ENCODE peak calls at places on chromosomes 11 and 22, in five cellular contexts. E, Q, Y, I and S are unnamed samples.

GRCh38 chr11:72091292-72091691 is 10.6 kb downstream of the LRRC51 start:
- DNase-seq in E (peak; percentile 41), Q (peak; percentile 80), Y (peak; percentile 94), I (peak; percentile 72), S (peak; percentile 81)

GRCh38 chr11:45852018-45852711 is 4.9 kb downstream of the CRY2 start:
- DNase-seq in E (no peak), Q (peak; percentile 53), Y (peak; percentile 66), I (no peak), S (no peak)

GRCh38 chr11:127528297-127528696 is 527.7 kb upstream of the KIRREL3 start:
- DNase-seq in E (no peak), Q (no peak), Y (no peak), I (no peak), S (no peak)

GRCh38 chr11:67230406-67230805 is 35.9 kb upstream of the GRK2 start:
- DNase-seq in E (no peak), Q (no peak), Y (no peak), I (no peak), S (no peak)

GRCh38 chr11:69092263-69092662 is 43.5 kb downstream of the TPCN2 start:
- DNase-seq in E (no peak), Q (no peak), Y (no peak), I (no peak), S (no peak)

GRCh38 chr11:75427181-75427580 is 5.8 kb downstream of the KLHL35 start:
- DNase-seq in E (no peak), Q (no peak), Y (no peak), I (no peak), S (no peak)

GRCh38 chr22:28829358-28830181 is 29.2 kb upstream of the XBP1 start:
- DNase-seq in E (peak; percentile 54), Q (peak; percentile 74), Y (peak; percentile 91), I (peak; percentile 86), S (peak; percentile 80)

GRCh38 chr11:64237484-64237951 is 3.1 kb downstream of the VEGFB start:
- DNase-seq in E (no peak), Q (no peak), Y (no peak), I (no peak), S (no peak)

GRCh38 chr22:23038334-23038642 is 32.0 kb upstream of the GNAZ start:
- DNase-seq in E (no peak), Q (no peak), Y (no peak), I (no peak), S (no peak)

GRCh38 chr11:34585870-34586654 is 34.8 kb upstream of the EHF start:
- DNase-seq in E (peak; percentile 51), Q (no peak), Y (peak; percentile 77), I (no peak), S (peak; percentile 86)

GRCh38 chr11:21771097-21771496 is 421.8 kb upstream of the ANO5 start:
- DNase-seq in E (no peak), Q (no peak), Y (no peak), I (no peak), S (peak; percentile 17)

GRCh38 chr11:1755344-1756023 is 5.1 kb upstream of the IFITM10 start:
- DNase-seq in E (no peak), Q (peak; percentile 66), Y (no peak), I (peak; percentile 55), S (no peak)

GRCh38 chr22:23210428-23211170 is 30.3 kb downstream of the BCR start:
- DNase-seq in E (no peak), Q (no peak), Y (no peak), I (no peak), S (no peak)

GRCh38 chr11:36345535-36346141 is 49.5 kb downstream of the PRR5L start:
- DNase-seq in E (no peak), Q (no peak), Y (no peak), I (no peak), S (no peak)

GRCh38 chr11:114040706-114041211 is 18.8 kb upstream of the ZBTB16 start:
- DNase-seq in E (peak; percentile 3), Q (no peak), Y (no peak), I (no peak), S (peak; percentile 27)

GRCh38 chr11:107962181-107962580 is 33.9 kb downstream of the RAB39A start:
- DNase-seq in E (peak; percentile 26), Q (no peak), Y (no peak), I (no peak), S (no peak)

GRCh38 chr11:93541154-93541553 is 2.0 kb downstream of the SMCO4 start:
- DNase-seq in E (no peak), Q (no peak), Y (no peak), I (no peak), S (no peak)

GRCh38 chr11:45041556-45041955 is 90.9 kb upstream of the TP53I11 start:
- DNase-seq in E (no peak), Q (no peak), Y (no peak), I (no peak), S (peak; percentile 33)

GRCh38 chr11:12085371-12086251 is 24.8 kb upstream of the MICAL2 start:
- DNase-seq in E (peak; percentile 64), Q (no peak), Y (no peak), I (no peak), S (no peak)

GRCh38 chr11:86069408-86070086 is 663 bp upstream of the PICALM start:
- DNase-seq in E (peak; percentile 99), Q (peak; percentile 76), Y (peak; percentile 79), I (no peak), S (peak; percentile 75)

GRCh38 chr11:36214976-36215687 is 74.1 kb downstream of the COMMD9 start:
- DNase-seq in E (no peak), Q (no peak), Y (no peak), I (peak; percentile 18), S (no peak)

GRCh38 chr11:19876750-19877149 is 164.1 kb downstream of the NAV2 start:
- DNase-seq in E (no peak), Q (no peak), Y (no peak), I (no peak), S (no peak)

GRCh38 chr22:46444390-46444854 is 93.0 kb downstream of the CELSR1 start:
- DNase-seq in E (no peak), Q (no peak), Y (peak; percentile 43), I (no peak), S (no peak)

GRCh38 chr22:46447906-46448669 is 89.3 kb downstream of the CELSR1 start:
- DNase-seq in E (no peak), Q (no peak), Y (no peak), I (no peak), S (no peak)

GRCh38 chr22:46443850-46444389 is 93.5 kb downstream of the CELSR1 start:
- DNase-seq in E (no peak), Q (no peak), Y (peak; percentile 33), I (no peak), S (no peak)

GRCh38 chr22:46446799-46447198 is 90.6 kb downstream of the CELSR1 start:
- DNase-seq in E (no peak), Q (no peak), Y (no peak), I (no peak), S (peak; percentile 38)

GRCh38 chr22:46445771-46446485 is 91.5 kb downstream of the CELSR1 start:
- DNase-seq in E (no peak), Q (no peak), Y (no peak), I (no peak), S (no peak)
- TF ChIP-seq CTCF in E (no peak), Q (no peak), Y (no peak), I (no peak), S (no peak)

GRCh38 chr11:17611503-17612220 is 64.6 kb downstream of the OTOG start:
- DNase-seq in E (no peak), Q (no peak), Y (no peak), I (no peak), S (no peak)
- H3K4me3 ChIP-seq in E (no peak overlapping the region), Q (no peak overlapping the region), Y (no peak overlapping the region), I (no peak overlapping the region), S (no peak overlapping the region)

GRCh38 chr11:60919320-60919719 is 4.9 kb upstream of the TMEM132A start:
- DNase-seq in E (no peak), Q (no peak), Y (no peak), I (no peak), S (no peak)

GRCh38 chr11:60919956-60920355 is 4.3 kb upstream of the TMEM132A start:
- DNase-seq in E (peak; percentile 19), Q (no peak), Y (peak; percentile 11), I (no peak), S (no peak)

GRCh38 chr11:60917267-60917666 is 3.3 kb downstream of the TMEM109 start:
- DNase-seq in E (no peak), Q (no peak), Y (no peak), I (no peak), S (no peak)

GRCh38 chr11:60918251-60918940 is 4.4 kb downstream of the TMEM109 start:
- DNase-seq in E (no peak), Q (no peak), Y (no peak), I (no peak), S (no peak)

DNA sequence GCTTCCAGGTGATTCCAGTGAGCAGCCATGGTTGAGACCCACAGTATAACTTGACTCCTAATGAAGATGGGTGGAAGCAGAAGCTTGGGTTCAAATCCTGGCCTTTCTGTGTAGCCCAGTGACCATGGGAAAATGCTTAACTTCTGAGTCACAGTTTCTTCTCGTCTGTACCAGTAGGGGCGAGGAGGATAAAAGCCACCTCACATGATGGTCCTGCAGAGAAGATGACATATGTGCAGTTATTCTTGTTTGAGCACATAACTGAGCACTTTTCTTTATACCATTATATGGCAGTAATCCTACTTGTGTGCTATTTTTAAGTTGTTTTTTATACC is 5.0 kb downstream of the TMEM109 start:
- DNase-seq in E (peak; percentile 45), Q (no peak), Y (no peak), I (no peak), S (peak; percentile 27)
- TF ChIP-seq CTCF in E (no peak), Q (no peak), Y (no peak), I (no peak), S (no peak)

GRCh38 chr22:38110008-38110862 is at the start of gene BAIAP2L2:
- DNase-seq in E (no peak), Q (no peak), Y (peak; percentile 37), I (no peak), S (no peak)
- H3K4me3 ChIP-seq in E (no peak within 1 kb of the TSS), Q (no peak within 1 kb of the TSS), Y (no peak within 1 kb of the TSS), I (no peak within 1 kb of the TSS), S (no peak within 1 kb of the TSS)

GRCh38 chr11:8775341-8776133 is 92.9 kb downstream of the RPL27A start:
- DNase-seq in E (peak; percentile 40), Q (no peak), Y (no peak), I (no peak), S (no peak)
- TF ChIP-seq CTCF in E (no peak), Q (no peak), Y (no peak), I (no peak), S (no peak)